ENCODE peak calls at places on chromosomes 13 and 19, in ten cellular contexts. Y is CD4-positive, alpha-beta T cell; W is PC-3; R is foreskin keratinocyte; O is BE2C; I is tibial artery; G is H1; F is heart right ventricle; N is epithelial cell of esophagus; Q is endothelial cell. D is an unnamed sample.
A peak's percentile ranks its signal among the peaks of the same experiment; 100 is the strongest.

GRCh38 chr13:36998624-36999041 is 507 bp downstream of the ALG5 start:
- DNase-seq in W (no peak), I (peak; percentile 69), F (peak; percentile 26), Q (peak; percentile 25), G (no peak), R (no peak), N (peak; percentile 3), Y (peak; percentile 38), O (peak; percentile 25), D (peak; percentile 24)

GRCh38 chr13:21005193-21005592 is 56.2 kb downstream of the LATS2 start:
- DNase-seq in I (peak; percentile 29), Y (no peak), W (no peak), R (no peak), N (no peak), G (no peak), F (no peak), Q (no peak), O (no peak), D (no peak)

GRCh38 chr13:25973085-25973484 is 78.7 kb downstream of the SHISA2 start:
- DNase-seq in O (no peak), Y (no peak), W (no peak), Q (no peak), G (no peak), F (no peak), R (no peak), I (no peak), N (no peak), D (no peak)

GRCh38 chr19:4493104-4493928 is 21.2 kb downstream of the HDGFL2 start:
- DNase-seq in R (no peak), Q (no peak), I (no peak), W (no peak), O (no peak), N (no peak), Y (no peak), F (no peak), G (no peak), D (no peak)

GRCh38 chr19:44927746-44928145 is 13.3 kb downstream of the APOC1 start:
- DNase-seq in N (no peak), F (no peak), O (no peak), Q (no peak), W (no peak), R (no peak), Y (no peak), G (no peak), I (no peak), D (no peak)

GRCh38 chr19:13211426-13212308 is 61.5 kb downstream of the IER2 start:
- DNase-seq in R (no peak), W (no peak), N (no peak), G (no peak), Y (no peak), F (no peak), Q (no peak), O (no peak), I (peak; percentile 64), D (no peak)

GRCh38 chr19:13729859-13730258 is 34.5 kb upstream of the MRI1 start:
- DNase-seq in N (no peak), G (no peak), I (no peak), Q (no peak), F (no peak), R (no peak), Y (no peak), W (peak; percentile 36), O (no peak), D (no peak)

GRCh38 chr13:114339779-114340534 is 25.7 kb downstream of the CHAMP1 start:
- DNase-seq in R (no peak), Y (no peak), Q (no peak), O (peak; percentile 63), N (peak; percentile 51), W (peak; percentile 62), I (no peak), G (no peak), F (no peak), D (no peak)

GRCh38 chr13:25463496-25463895 is 91.7 kb downstream of the ATP8A2 start:
- DNase-seq in W (peak; percentile 41), I (no peak), Y (no peak), Q (no peak), G (no peak), O (no peak), N (peak; percentile 51), R (peak; percentile 51), F (no peak), D (no peak)

GRCh38 chr13:113597386-113598080 is 13.0 kb downstream of the TFDP1 start:
- DNase-seq in R (no peak), G (no peak), I (peak; percentile 48), F (no peak), Y (peak; percentile 6), W (no peak), Q (no peak), N (no peak), O (peak; percentile 24), D (no peak)

GRCh38 chr13:113897161-113897560 is 33.3 kb upstream of the GAS6 start:
- DNase-seq in I (no peak), R (peak; percentile 97), G (no peak), F (no peak), Y (no peak), O (no peak), N (peak; percentile 90), W (peak; percentile 92), Q (no peak), D (no peak)

GRCh38 chr19:30227661-30228112 is 144.5 kb upstream of the ZNF536 start:
- DNase-seq in N (peak; percentile 62), Q (peak; percentile 89), I (no peak), W (peak; percentile 48), F (peak; percentile 67), G (no peak), R (no peak), O (peak; percentile 89), Y (no peak), D (peak; percentile 73)

GRCh38 chr13:105403065-105403464 is 1132.4 kb downstream of the EFNB2 start:
- DNase-seq in N (no peak), R (no peak), F (no peak), O (no peak), Y (no peak), G (no peak), I (no peak), W (no peak), Q (no peak), D (no peak)

GRCh38 chr19:44890366-44891015 is 563 bp upstream of the TOMM40 start:
- DNase-seq in O (peak; percentile 100), I (peak; percentile 100), N (peak; percentile 100), G (peak; percentile 99), R (peak; percentile 100), Y (peak; percentile 100), W (peak; percentile 99), Q (no peak), F (peak; percentile 100), D (peak; percentile 99)

GRCh38 chr19:22517496-22518411 is 95.6 kb upstream of the ZNF98 start:
- DNase-seq in W (no peak), N (no peak), G (no peak), Y (no peak), Q (no peak), O (no peak), I (no peak), F (no peak), R (no peak), D (no peak)

GRCh38 chr19:29685326-29685725 is 20.1 kb downstream of the PLEKHF1 start:
- DNase-seq in R (no peak), G (no peak), W (peak; percentile 69), N (no peak), Y (no peak), Q (no peak), O (no peak), I (no peak), F (no peak), D (no peak)

GRCh38 chr13:43516401-43516826 is 270.4 kb downstream of the ENOX1 start:
- DNase-seq in I (no peak), G (no peak), Y (no peak), F (no peak), Q (no peak), R (no peak), N (no peak), W (no peak), O (no peak), D (no peak)

GRCh38 chr19:1082165-1082927 is 12.8 kb downstream of the POLR2E start:
- DNase-seq in Q (peak; percentile 58), I (no peak), R (peak; percentile 74), W (peak; percentile 70), G (peak; percentile 95), F (peak; percentile 38), Y (peak; percentile 86), N (peak; percentile 98), O (peak; percentile 88), D (peak; percentile 93)

GRCh38 chr19:8832132-8833021 is at the start of the genes MBD3L1 and ZNF558:
- DNase-seq in F (peak; percentile 99), N (peak; percentile 97), Y (peak; percentile 99), I (peak; percentile 100), W (peak; percentile 98), R (peak; percentile 94), Q (no peak), O (peak; percentile 98), G (peak; percentile 86), D (peak; percentile 91)
- TF ChIP-seq CTCF in F (peak; percentile 19), N (no peak), Y (peak; percentile 48), I (peak; percentile 32), W (peak; percentile 56), R (peak; percentile 41), Q (no peak), O (no peak), G (no peak), D (no peak)

GRCh38 chr13:98349731-98350305 is 172.7 kb upstream of the RNF113B start:
- DNase-seq in W (no peak), F (peak; percentile 25), N (no peak), R (no peak), Q (peak; percentile 43), G (no peak), O (peak; percentile 66), I (no peak), Y (no peak), D (no peak)
- TF ChIP-seq CTCF in W (peak; percentile 32), F (no peak), N (no peak), R (no peak), Q (no peak), G (peak; percentile 52), O (peak; percentile 58), I (no peak), Y (no peak), D (peak; percentile 49)

DNA sequence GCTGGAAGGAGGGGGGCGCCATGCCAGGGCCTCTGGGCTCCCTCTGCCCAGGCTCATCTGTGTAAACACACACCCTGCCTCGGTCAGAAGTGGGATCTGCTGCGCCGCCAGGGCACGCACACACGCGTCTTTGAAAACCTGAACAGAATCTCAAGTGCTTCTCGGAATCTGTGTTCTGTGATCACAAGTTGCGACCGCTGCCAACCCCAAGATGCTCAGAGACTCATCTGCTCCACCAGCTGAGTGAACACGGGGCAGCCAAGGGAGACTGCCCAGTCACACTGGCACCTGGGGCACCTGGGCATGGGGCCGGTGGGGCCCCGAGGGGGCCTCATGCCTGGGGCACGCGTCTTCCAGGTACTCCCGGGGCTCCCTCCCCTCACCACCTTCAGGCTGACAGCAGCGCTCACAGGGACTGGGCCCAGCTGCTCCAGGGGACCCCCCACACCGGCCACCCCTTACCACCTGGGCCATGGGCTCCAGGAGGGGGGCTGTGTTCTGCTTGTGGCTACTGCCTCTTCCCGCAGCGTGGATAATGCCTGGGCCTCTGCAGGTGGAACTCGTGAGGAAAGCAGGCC is 59.0 kb downstream of the KLF2 start:
- DNase-seq in O (no peak), Q (no peak), W (no peak), G (no peak), N (no peak), I (no peak), R (no peak), F (no peak), Y (no peak), D (no peak)
- TF ChIP-seq CTCF in O (no peak), Q (peak; percentile 38), W (no peak), G (no peak), N (no peak), I (no peak), R (no peak), F (no peak), Y (peak; percentile 46), D (no peak)

GRCh38 chr19:52592301-52592700 is 22.2 kb downstream of the ZNF701 start:
- DNase-seq in O (no peak), R (no peak), Q (no peak), Y (no peak), I (no peak), N (no peak), W (no peak), G (no peak), F (no peak), D (no peak)
- TF ChIP-seq CTCF in O (no peak), R (no peak), Q (no peak), Y (no peak), I (no peak), N (no peak), W (no peak), G (no peak), F (no peak), D (no peak)

D was measured in progenitor cell of endocrine pancreas.